ENCODE peak calls at places on chromosomes 1 and 21, in six cellular contexts. I is heart right ventricle, O is transverse colon, Q is GM23248, G is lung, N is upper lobe of right lung. P is an unnamed sample.

GRCh38 chr1:79006564-79006963 is at the start of gene ADGRL4:
- DNase-seq in G (no peak), I (peak; percentile 57), N (peak; percentile 57), Q (peak; percentile 73), O (no peak), P (no peak)

GRCh38 chr1:97930472-97930871 is 9.6 kb upstream of the DPYD start:
- DNase-seq in I (no peak), Q (no peak), G (no peak), O (no peak), N (no peak), P (no peak)

GRCh38 chr1:151693057-151693651 is 23.4 kb downstream of the CELF3 start:
- DNase-seq in N (no peak), O (no peak), Q (peak; percentile 65), G (no peak), I (no peak), P (no peak)

GRCh38 chr1:247077234-247077633 is 1.4 kb downstream of the ZNF670 start:
- DNase-seq in Q (peak; percentile 36), G (no peak), N (no peak), I (no peak), O (no peak), P (no peak)

GRCh38 chr1:168637350-168637991 is 61.1 kb downstream of the XCL1 start:
- DNase-seq in G (no peak), N (no peak), Q (peak; percentile 50), I (no peak), O (no peak), P (no peak)

GRCh38 chr1:164137273-164137947 is 421.6 kb upstream of the PBX1 start:
- DNase-seq in N (no peak), G (no peak), O (no peak), I (no peak), Q (no peak), P (no peak)

GRCh38 chr1:181083842-181084605 is 4.5 kb upstream of the IER5 start:
- DNase-seq in I (no peak), Q (peak; percentile 58), G (peak; percentile 60), O (peak; percentile 71), N (peak; percentile 67), P (peak; percentile 73)

GRCh38 chr21:39658066-39658465 is 45.3 kb downstream of the B3GALT5 start:
- DNase-seq in N (peak; percentile 19), O (no peak), G (no peak), Q (no peak), I (no peak), P (no peak)

GRCh38 chr1:95287825-95288224 is 53.8 kb downstream of the RWDD3 start:
- DNase-seq in I (no peak), O (no peak), Q (no peak), N (no peak), G (no peak), P (no peak)

GRCh38 chr1:6923955-6924890 is 139.0 kb downstream of the CAMTA1 start:
- DNase-seq in N (no peak), Q (no peak), G (no peak), O (no peak), I (no peak), P (no peak)

GRCh38 chr1:12851779-12852178 is 3.3 kb upstream of the HNRNPCL1 start:
- DNase-seq in N (no peak), Q (peak; percentile 45), G (no peak), I (no peak), O (no peak), P (no peak)

GRCh38 chr1:14855278-14855677 is 256.8 kb downstream of the KAZN start:
- DNase-seq in Q (peak; percentile 60), O (no peak), G (no peak), I (no peak), N (no peak), P (no peak)

GRCh38 chr21:14773777-14774345 is 227.7 kb upstream of the SAMSN1 start:
- DNase-seq in Q (peak; percentile 21), G (peak; percentile 43), O (peak; percentile 83), N (no peak), I (peak; percentile 11), P (peak; percentile 68)

GRCh38 chr1:207089627-207090265 is 1.1 kb downstream of the C4BPB start:
- DNase-seq in I (no peak), N (no peak), O (no peak), G (no peak), Q (no peak), P (no peak)

GRCh38 chr1:230345139-230345885 is 80.8 kb downstream of the PGBD5 start:
- DNase-seq in N (no peak), I (no peak), G (no peak), Q (peak; percentile 23), O (no peak), P (no peak)

GRCh38 chr1:155940531-155940992 is 876 bp upstream of the RXFP4 start:
- DNase-seq in O (peak; percentile 63), N (no peak), G (peak; percentile 75), Q (peak; percentile 55), I (no peak), P (no peak)

GRCh38 chr1:108053291-108054023 is 88.5 kb upstream of the VAV3 start:
- DNase-seq in Q (peak; percentile 91), G (no peak), N (no peak), I (no peak), O (no peak), P (no peak)

GRCh38 chr21:31752352-31752751 is 20.4 kb upstream of the SCAF4 start:
- DNase-seq in Q (peak; percentile 89), O (no peak), G (no peak), I (no peak), N (no peak), P (no peak)

GRCh38 chr1:185869590-185869989 is 135.4 kb downstream of the HMCN1 start:
- DNase-seq in Q (no peak), O (no peak), N (no peak), I (no peak), G (no peak), P (no peak)

GRCh38 chr1:225482489-225482950 is 54.7 kb upstream of the LBR start:
- DNase-seq in Q (peak; percentile 72), I (no peak), G (no peak), O (no peak), N (peak; percentile 30), P (no peak)

GRCh38 chr1:114319480-114319879 is 165.8 kb upstream of the SYT6 start:
- DNase-seq in I (no peak), N (no peak), Q (peak; percentile 76), O (no peak), G (no peak), P (no peak)

GRCh38 chr1:196366817-196367495 is 241.3 kb downstream of the KCNT2 start:
- DNase-seq in O (no peak), N (no peak), Q (no peak), G (no peak), I (no peak), P (no peak)

GRCh38 chr1:204507317-204508105 is 8.7 kb upstream of the MDM4 start:
- DNase-seq in O (no peak), Q (peak; percentile 66), I (no peak), N (no peak), G (no peak), P (no peak)

GRCh38 chr1:92583821-92584760 is 97.4 kb upstream of the GFI1 start:
- DNase-seq in G (no peak), Q (peak; percentile 70), I (no peak), O (no peak), N (no peak), P (no peak)

GRCh38 chr1:56905667-56906066 is 51.1 kb downstream of the C8A start:
- DNase-seq in G (no peak), I (no peak), Q (no peak), N (no peak), O (no peak), P (no peak)

GRCh38 chr1:154154534-154155181 is at the start of gene NUP210L:
- DNase-seq in N (peak; percentile 94), Q (peak; percentile 36), G (peak; percentile 84), O (peak; percentile 32), I (peak; percentile 63), P (peak; percentile 91)

GRCh38 chr1:62321438-62321837 is 2.2 kb upstream of the KANK4 start:
- DNase-seq in G (no peak), Q (peak; percentile 97), O (no peak), I (no peak), N (no peak), P (no peak)

DNA sequence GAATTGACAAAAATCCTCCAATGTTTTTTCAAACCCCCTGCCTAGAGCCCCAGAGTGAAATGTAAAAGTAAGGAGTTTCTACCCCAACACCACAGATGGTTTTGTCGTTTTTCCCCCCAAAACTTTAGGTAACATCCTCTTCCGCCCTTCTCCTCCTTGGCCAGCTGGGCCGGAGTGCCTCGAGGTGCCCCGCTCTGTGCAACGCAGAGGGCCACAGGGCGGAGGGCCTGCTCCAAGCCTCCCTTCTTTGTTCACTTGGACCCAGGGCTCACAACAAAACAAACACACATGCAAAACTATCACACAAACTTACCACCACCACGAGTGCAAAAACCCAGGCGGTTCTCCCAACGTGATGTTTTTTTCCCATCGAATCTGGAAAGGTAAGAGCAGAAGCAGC is 1.9 kb downstream of the SSBP3 start:
- DNase-seq in Q (no peak), N (no peak), O (no peak), G (no peak), I (no peak), P (no peak)
- H3K4me1 ChIP-seq in Q (peaks cover 35% of the 10 kb centered on the region), N (peaks cover 42% of the 10 kb centered on the region), O (peaks cover 39% of the 10 kb centered on the region), G (peaks cover 29% of the 10 kb centered on the region), I (peaks cover 57% of the 10 kb centered on the region), P (peaks cover 39% of the 10 kb centered on the region)

GRCh38 chr1:9589719-9590157 is 1.0 kb downstream of the TMEM201 start:
- DNase-seq in G (no peak), I (no peak), O (no peak), N (no peak), Q (peak; percentile 38), P (peak; percentile 58)
- H3K27ac ChIP-seq in G (no peak overlapping the region), I (peak overlapping the region; percentile 62), O (peak overlapping the region; percentile 74), N (peak overlapping the region; percentile 60), Q (no peak overlapping the region), P (no peak overlapping the region)

DNA sequence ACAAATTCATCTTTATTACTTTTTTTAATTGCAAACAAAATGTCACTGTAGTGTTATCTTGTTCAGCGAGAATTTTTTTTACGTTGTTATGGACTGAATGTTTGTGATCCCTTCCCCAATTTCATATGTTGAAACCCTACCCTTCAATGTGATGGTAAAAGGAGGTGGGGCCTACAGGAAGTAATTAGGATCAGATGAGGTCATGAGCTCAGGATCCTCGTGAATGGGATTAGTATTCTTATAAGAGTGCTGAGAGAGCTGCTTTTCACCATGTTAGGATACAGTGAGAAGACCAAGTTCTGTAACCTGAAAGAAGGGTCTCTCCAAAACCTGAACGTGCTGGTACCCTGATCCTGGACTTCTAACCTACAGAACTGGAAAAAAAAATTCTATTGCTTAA is 646.0 kb upstream of the TMPRSS15 start:
- DNase-seq in Q (no peak), N (no peak), O (no peak), G (no peak), I (no peak), P (no peak)
- H3K4me1 ChIP-seq in Q (no peaks in the 10 kb centered on the region), N (no peaks in the 10 kb centered on the region), O (peaks cover 3% of the 10 kb centered on the region), G (no peaks in the 10 kb centered on the region), I (no peaks in the 10 kb centered on the region), P (no peaks in the 10 kb centered on the region)

GRCh38 chr1:202597090-202597761 is 113.0 kb downstream of the SYT2 start:
- DNase-seq in G (no peak), O (no peak), N (no peak), Q (no peak), I (no peak), P (no peak)

GRCh38 chr1:202605515-202605914 is 104.7 kb downstream of the SYT2 start:
- DNase-seq in G (no peak), I (no peak), N (no peak), Q (no peak), O (no peak), P (no peak)

GRCh38 chr1:202600432-202601041 is 109.7 kb downstream of the SYT2 start:
- DNase-seq in N (no peak), I (no peak), O (no peak), Q (no peak), G (no peak), P (no peak)

GRCh38 chr1:202596638-202597037 is 113.6 kb downstream of the SYT2 start:
- DNase-seq in N (no peak), O (no peak), I (no peak), Q (no peak), G (no peak), P (no peak)

GRCh38 chr1:202599669-202600431 is 110.4 kb downstream of the SYT2 start:
- DNase-seq in Q (peak; percentile 89), O (peak; percentile 53), N (peak; percentile 79), G (peak; percentile 63), I (peak; percentile 57), P (no peak)
- H3K27ac ChIP-seq in Q (no peak overlapping the region), O (peak overlapping the region; percentile 38), N (no peak overlapping the region), G (no peak overlapping the region), I (peak overlapping the region; percentile 53), P (peak overlapping the region; percentile 45)